ENCODE peak calls at places on chromosomes 13 and 19, in seven cellular contexts. L, G, Q, H, N, W and S are unnamed samples.

GRCh38 chr19:35348909-35349611 is 1.4 kb downstream of the FFAR1 start:
- DNase-seq in L (no peak), G (no peak), Q (no peak), H (peak), N (no peak), W (peak), S (no peak)

GRCh38 chr19:2217591-2217990 is 18.5 kb downstream of the PLEKHJ1 start:
- DNase-seq in L (no peak), G (no peak), Q (no peak), H (no peak), N (no peak), W (no peak), S (no peak)

GRCh38 chr19:18364826-18365528 is 21.0 kb upstream of the GDF15 start:
- DNase-seq in L (peak), G (peak), Q (no peak), H (peak), N (no peak), W (no peak), S (peak)

GRCh38 chr19:40376286-40376862 is 13.6 kb downstream of the HIPK4 start:
- DNase-seq in L (no peak), G (no peak), Q (no peak), H (no peak), N (no peak), W (no peak), S (no peak)

GRCh38 chr13:44840131-44840530 is 149.1 kb downstream of the NUFIP1 start:
- DNase-seq in L (no peak), G (no peak), Q (no peak), H (no peak), N (no peak), W (no peak), S (no peak)

GRCh38 chr13:41148421-41149283 is 16.1 kb upstream of the KBTBD6 start:
- DNase-seq in L (no peak), G (no peak), Q (no peak), H (no peak), N (no peak), W (no peak), S (no peak)

GRCh38 chr19:32231691-32232090 is 113.7 kb upstream of the ZNF507 start:
- DNase-seq in L (no peak), G (no peak), Q (no peak), H (no peak), N (no peak), W (no peak), S (no peak)

GRCh38 chr13:43528992-43529391 is 257.8 kb downstream of the ENOX1 start:
- DNase-seq in L (no peak), G (no peak), Q (no peak), H (peak), N (no peak), W (no peak), S (no peak)

GRCh38 chr19:16374436-16374835 is 49.8 kb downstream of the KLF2 start:
- DNase-seq in L (no peak), G (no peak), Q (no peak), H (no peak), N (peak), W (no peak), S (no peak)

GRCh38 chr19:8363803-8364771 is at the start of gene ANGPTL4:
- DNase-seq in L (no peak), G (peak), Q (no peak), H (no peak), N (peak), W (peak), S (no peak)

GRCh38 chr13:98930014-98930625 is 47.7 kb downstream of the DOCK9 start:
- DNase-seq in L (no peak), G (no peak), Q (no peak), H (no peak), N (peak), W (no peak), S (no peak)

GRCh38 chr19:34474233-34474989 is 7.1 kb upstream of the WTIP start:
- DNase-seq in L (no peak), G (no peak), Q (no peak), H (no peak), N (no peak), W (no peak), S (no peak)

GRCh38 chr13:40096357-40096911 is 441.0 kb downstream of the COG6 start:
- DNase-seq in L (no peak), G (no peak), Q (no peak), H (no peak), N (peak), W (peak), S (no peak)

GRCh38 chr19:17757125-17757524 is 5.8 kb downstream of the FCHO1 start:
- DNase-seq in L (no peak), G (no peak), Q (no peak), H (no peak), N (no peak), W (no peak), S (no peak)